ENCODE peak calls at places on chromosomes 2 and 18, in eight cellular contexts. One of them, this sample, is unnamed.

GRCh38 chr2:120545521-120546076 is 190.1 kb upstream of the GLI2 start:
- DNase-seq in AG04449: no peak
- DNase-seq in activated CD8-positive, alpha-beta T cell treated with anti-CD3 and anti-CD28 coated beads for 36 hours: no peak
- DNase-seq in ovary: no peak
- DNase-seq in D721Med: no peak
- DNase-seq in NB4: no peak
- DNase-seq in stomach: no peak
- DNase-seq in osteocyte: no peak
- DNase-seq in this sample: no peak

GRCh38 chr2:38526195-38526594 is 76.5 kb downstream of the HNRNPLL start:
- DNase-seq in D721Med: no peak
- DNase-seq in osteocyte: no peak
- DNase-seq in AG04449: no peak
- DNase-seq in ovary: no peak
- DNase-seq in stomach: no peak
- DNase-seq in NB4: no peak
- DNase-seq in activated CD8-positive, alpha-beta T cell treated with anti-CD3 and anti-CD28 coated beads for 36 hours: no peak
- DNase-seq in this sample: no peak

GRCh38 chr2:222423186-222423585 is 1.2 kb upstream of the SGPP2 start:
- DNase-seq in D721Med: no peak
- DNase-seq in NB4: no peak
- DNase-seq in ovary: no peak
- DNase-seq in activated CD8-positive, alpha-beta T cell treated with anti-CD3 and anti-CD28 coated beads for 36 hours: no peak
- DNase-seq in AG04449: no peak
- DNase-seq in osteocyte: no peak
- DNase-seq in stomach: no peak
- DNase-seq in this sample: no peak

GRCh38 chr2:70270323-70270722 is 12.4 kb downstream of the PCYOX1 start:
- DNase-seq in ovary: no peak
- DNase-seq in activated CD8-positive, alpha-beta T cell treated with anti-CD3 and anti-CD28 coated beads for 36 hours: no peak
- DNase-seq in D721Med: no peak
- DNase-seq in stomach: no peak
- DNase-seq in osteocyte: peak
- DNase-seq in AG04449: no peak
- DNase-seq in NB4: no peak
- DNase-seq in this sample: no peak

GRCh38 chr2:60283633-60284032 is 269.8 kb downstream of the BCL11A start:
- DNase-seq in D721Med: no peak
- DNase-seq in stomach: no peak
- DNase-seq in NB4: no peak
- DNase-seq in ovary: no peak
- DNase-seq in AG04449: no peak
- DNase-seq in activated CD8-positive, alpha-beta T cell treated with anti-CD3 and anti-CD28 coated beads for 36 hours: no peak
- DNase-seq in osteocyte: no peak
- DNase-seq in this sample: no peak

GRCh38 chr2:127909019-127909418 is 23.3 kb upstream of the AMMECR1L start:
- DNase-seq in D721Med: no peak
- DNase-seq in activated CD8-positive, alpha-beta T cell treated with anti-CD3 and anti-CD28 coated beads for 36 hours: no peak
- DNase-seq in AG04449: no peak
- DNase-seq in stomach: peak
- DNase-seq in osteocyte: no peak
- DNase-seq in ovary: no peak
- DNase-seq in NB4: no peak
- DNase-seq in this sample: no peak

GRCh38 chr2:175726213-175726612 is 275.9 kb downstream of the LNPK start:
- DNase-seq in AG04449: peak
- DNase-seq in D721Med: no peak
- DNase-seq in osteocyte: no peak
- DNase-seq in NB4: no peak
- DNase-seq in ovary: no peak
- DNase-seq in stomach: no peak
- DNase-seq in activated CD8-positive, alpha-beta T cell treated with anti-CD3 and anti-CD28 coated beads for 36 hours: no peak
- DNase-seq in this sample: no peak

GRCh38 chr2:127045792-127046501 is 61.0 kb downstream of the BIN1 start:
- DNase-seq in D721Med: no peak
- DNase-seq in NB4: no peak
- DNase-seq in activated CD8-positive, alpha-beta T cell treated with anti-CD3 and anti-CD28 coated beads for 36 hours: no peak
- DNase-seq in ovary: peak
- DNase-seq in AG04449: no peak
- DNase-seq in stomach: peak
- DNase-seq in osteocyte: peak
- DNase-seq in this sample: peak

GRCh38 chr2:45681675-45682074 is 30.2 kb downstream of the PRKCE start:
- DNase-seq in osteocyte: no peak
- DNase-seq in ovary: no peak
- DNase-seq in stomach: peak
- DNase-seq in AG04449: no peak
- DNase-seq in NB4: peak
- DNase-seq in D721Med: no peak
- DNase-seq in activated CD8-positive, alpha-beta T cell treated with anti-CD3 and anti-CD28 coated beads for 36 hours: peak
- DNase-seq in this sample: no peak

GRCh38 chr2:240905176-240905781 is 857 bp upstream of the CROCC2 start:
- DNase-seq in activated CD8-positive, alpha-beta T cell treated with anti-CD3 and anti-CD28 coated beads for 36 hours: no peak
- DNase-seq in osteocyte: no peak
- DNase-seq in D721Med: no peak
- DNase-seq in ovary: peak
- DNase-seq in AG04449: no peak
- DNase-seq in NB4: no peak
- DNase-seq in stomach: peak
- DNase-seq in this sample: no peak

GRCh38 chr18:50338676-50339075 is 36.2 kb upstream of the SKA1 start:
- DNase-seq in AG04449: no peak
- DNase-seq in stomach: no peak
- DNase-seq in ovary: no peak
- DNase-seq in activated CD8-positive, alpha-beta T cell treated with anti-CD3 and anti-CD28 coated beads for 36 hours: no peak
- DNase-seq in D721Med: no peak
- DNase-seq in NB4: no peak
- DNase-seq in osteocyte: no peak
- DNase-seq in this sample: no peak

DNA sequence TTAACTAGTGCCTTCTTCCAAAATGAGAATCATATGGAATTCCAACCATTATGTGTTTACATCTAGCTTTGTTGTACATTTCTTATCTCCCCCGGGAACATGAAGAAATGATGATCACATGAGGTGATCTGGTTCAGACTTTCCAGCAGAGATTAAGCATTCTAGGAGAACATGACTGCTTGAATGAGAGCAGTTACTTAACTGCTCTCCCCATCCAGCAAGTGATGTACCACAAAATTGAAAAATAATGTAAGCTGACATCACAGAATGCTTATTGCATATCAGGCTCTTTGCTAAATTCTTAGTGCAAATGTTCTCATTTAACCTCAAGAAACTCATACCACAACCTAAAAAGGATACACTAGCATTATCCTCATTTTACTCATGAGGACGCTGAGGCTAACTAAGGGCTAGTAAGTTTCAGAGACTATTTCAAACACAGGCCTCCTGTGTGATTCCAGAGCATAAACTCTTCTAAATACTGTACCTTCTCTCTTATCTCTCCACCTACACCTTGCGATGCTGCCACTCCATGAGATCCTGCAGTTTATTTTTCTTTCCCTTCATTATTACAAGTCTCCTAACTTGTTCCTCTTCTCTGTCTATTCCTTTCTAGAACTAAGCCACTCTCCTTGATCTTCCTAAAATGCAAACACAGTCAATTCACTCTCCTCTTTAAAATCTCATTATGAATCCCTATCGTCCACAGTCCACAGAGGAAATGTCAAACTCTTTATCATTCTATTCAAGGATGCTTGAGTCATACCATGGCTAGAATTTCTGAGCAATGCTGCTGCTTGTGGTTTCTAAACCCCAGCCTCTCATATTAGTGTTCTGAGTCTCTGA is 1224.8 kb upstream of the ZEB2 start:
- DNase-seq in osteocyte: no peak
- DNase-seq in activated CD8-positive, alpha-beta T cell treated with anti-CD3 and anti-CD28 coated beads for 36 hours: peak
- DNase-seq in NB4: peak
- DNase-seq in AG04449: peak
- DNase-seq in stomach: no peak
- DNase-seq in ovary: no peak
- DNase-seq in D721Med: no peak
- DNase-seq in this sample: no peak
- TF ChIP-seq CTCF in osteocyte: no peak
- TF ChIP-seq CTCF in activated CD8-positive, alpha-beta T cell treated with anti-CD3 and anti-CD28 coated beads for 36 hours: no peak
- TF ChIP-seq CTCF in NB4: no peak
- TF ChIP-seq CTCF in AG04449: no peak
- TF ChIP-seq CTCF in stomach: no peak
- TF ChIP-seq CTCF in ovary: no peak
- TF ChIP-seq CTCF in D721Med: no peak
- TF ChIP-seq CTCF in this sample: no peak

GRCh38 chr2:25204190-25204838 is 35.9 kb upstream of the POMC start:
- DNase-seq in stomach: no peak
- DNase-seq in ovary: no peak
- DNase-seq in NB4: no peak
- DNase-seq in osteocyte: no peak
- DNase-seq in D721Med: no peak
- DNase-seq in activated CD8-positive, alpha-beta T cell treated with anti-CD3 and anti-CD28 coated beads for 36 hours: peak
- DNase-seq in AG04449: no peak
- DNase-seq in this sample: no peak

GRCh38 chr2:25202290-25202689 is 33.9 kb upstream of the POMC start:
- DNase-seq in ovary: no peak
- DNase-seq in stomach: no peak
- DNase-seq in osteocyte: no peak
- DNase-seq in AG04449: no peak
- DNase-seq in D721Med: no peak
- DNase-seq in activated CD8-positive, alpha-beta T cell treated with anti-CD3 and anti-CD28 coated beads for 36 hours: no peak
- DNase-seq in NB4: no peak
- DNase-seq in this sample: no peak

GRCh38 chr2:25201794-25202193 is 33.4 kb upstream of the POMC start:
- DNase-seq in activated CD8-positive, alpha-beta T cell treated with anti-CD3 and anti-CD28 coated beads for 36 hours: no peak
- DNase-seq in D721Med: no peak
- DNase-seq in osteocyte: no peak
- DNase-seq in NB4: no peak
- DNase-seq in ovary: no peak
- DNase-seq in AG04449: no peak
- DNase-seq in stomach: no peak
- DNase-seq in this sample: no peak

GRCh38 chr2:25198209-25198525 is 29.8 kb upstream of the POMC start:
- DNase-seq in stomach: no peak
- DNase-seq in activated CD8-positive, alpha-beta T cell treated with anti-CD3 and anti-CD28 coated beads for 36 hours: no peak
- DNase-seq in NB4: no peak
- DNase-seq in D721Med: no peak
- DNase-seq in ovary: no peak
- DNase-seq in AG04449: no peak
- DNase-seq in osteocyte: no peak
- DNase-seq in this sample: no peak

GRCh38 chr2:25201265-25201664 is 32.9 kb upstream of the POMC start:
- DNase-seq in ovary: no peak
- DNase-seq in D721Med: no peak
- DNase-seq in NB4: no peak
- DNase-seq in stomach: no peak
- DNase-seq in osteocyte: no peak
- DNase-seq in activated CD8-positive, alpha-beta T cell treated with anti-CD3 and anti-CD28 coated beads for 36 hours: peak
- DNase-seq in AG04449: no peak
- DNase-seq in this sample: no peak
- TF ChIP-seq CTCF in ovary: no peak
- TF ChIP-seq CTCF in D721Med: no peak
- TF ChIP-seq CTCF in NB4: peak
- TF ChIP-seq CTCF in stomach: no peak
- TF ChIP-seq CTCF in osteocyte: peak
- TF ChIP-seq CTCF in activated CD8-positive, alpha-beta T cell treated with anti-CD3 and anti-CD28 coated beads for 36 hours: peak
- TF ChIP-seq CTCF in AG04449: peak
- TF ChIP-seq CTCF in this sample: no peak

DNA sequence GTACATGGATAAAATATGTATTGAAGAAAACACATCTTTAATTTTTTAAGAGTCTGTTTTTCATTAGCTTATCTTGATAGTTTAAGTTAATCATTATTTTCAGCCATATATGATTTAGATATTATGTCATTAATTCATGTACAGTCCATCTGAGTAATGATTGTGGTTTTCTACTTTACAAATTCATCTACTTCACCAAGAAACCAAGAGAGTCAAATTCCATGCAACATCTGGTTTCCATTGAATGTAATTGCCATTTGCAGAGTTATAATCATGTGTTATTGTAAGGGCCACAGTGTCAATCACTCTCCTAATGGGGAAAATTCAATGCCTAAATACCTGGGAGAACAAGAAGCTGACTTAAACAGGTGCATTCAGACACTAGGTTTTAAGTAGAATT is 217.2 kb upstream of the OSR1 start:
- DNase-seq in stomach: no peak
- DNase-seq in D721Med: no peak
- DNase-seq in osteocyte: no peak
- DNase-seq in NB4: no peak
- DNase-seq in ovary: no peak
- DNase-seq in activated CD8-positive, alpha-beta T cell treated with anti-CD3 and anti-CD28 coated beads for 36 hours: no peak
- DNase-seq in AG04449: no peak
- DNase-seq in this sample: no peak
- TF ChIP-seq CTCF in stomach: no peak
- TF ChIP-seq CTCF in D721Med: no peak
- TF ChIP-seq CTCF in osteocyte: no peak
- TF ChIP-seq CTCF in NB4: no peak
- TF ChIP-seq CTCF in ovary: no peak
- TF ChIP-seq CTCF in activated CD8-positive, alpha-beta T cell treated with anti-CD3 and anti-CD28 coated beads for 36 hours: no peak
- TF ChIP-seq CTCF in AG04449: no peak
- TF ChIP-seq CTCF in this sample: no peak

GRCh38 chr18:36296591-36297418 is 708 bp upstream of the FHOD3 start:
- DNase-seq in D721Med: peak
- DNase-seq in osteocyte: peak
- DNase-seq in AG04449: no peak
- DNase-seq in activated CD8-positive, alpha-beta T cell treated with anti-CD3 and anti-CD28 coated beads for 36 hours: peak
- DNase-seq in ovary: peak
- DNase-seq in stomach: no peak
- DNase-seq in NB4: peak
- DNase-seq in this sample: peak

GRCh38 chr18:36295214-36295613 is 2.3 kb upstream of the FHOD3 start:
- DNase-seq in activated CD8-positive, alpha-beta T cell treated with anti-CD3 and anti-CD28 coated beads for 36 hours: no peak
- DNase-seq in stomach: no peak
- DNase-seq in D721Med: no peak
- DNase-seq in NB4: no peak
- DNase-seq in ovary: no peak
- DNase-seq in AG04449: no peak
- DNase-seq in osteocyte: no peak
- DNase-seq in this sample: no peak

GRCh38 chr18:36295880-36296301 is 1.6 kb upstream of the FHOD3 start:
- DNase-seq in stomach: no peak
- DNase-seq in osteocyte: no peak
- DNase-seq in NB4: no peak
- DNase-seq in ovary: peak
- DNase-seq in activated CD8-positive, alpha-beta T cell treated with anti-CD3 and anti-CD28 coated beads for 36 hours: no peak
- DNase-seq in D721Med: peak
- DNase-seq in AG04449: no peak
- DNase-seq in this sample: no peak

GRCh38 chr18:36297419-36298112 is at the start of gene FHOD3:
- DNase-seq in ovary: peak
- DNase-seq in D721Med: peak
- DNase-seq in activated CD8-positive, alpha-beta T cell treated with anti-CD3 and anti-CD28 coated beads for 36 hours: peak
- DNase-seq in stomach: peak
- DNase-seq in osteocyte: no peak
- DNase-seq in AG04449: no peak
- DNase-seq in NB4: no peak
- DNase-seq in this sample: no peak

DNA sequence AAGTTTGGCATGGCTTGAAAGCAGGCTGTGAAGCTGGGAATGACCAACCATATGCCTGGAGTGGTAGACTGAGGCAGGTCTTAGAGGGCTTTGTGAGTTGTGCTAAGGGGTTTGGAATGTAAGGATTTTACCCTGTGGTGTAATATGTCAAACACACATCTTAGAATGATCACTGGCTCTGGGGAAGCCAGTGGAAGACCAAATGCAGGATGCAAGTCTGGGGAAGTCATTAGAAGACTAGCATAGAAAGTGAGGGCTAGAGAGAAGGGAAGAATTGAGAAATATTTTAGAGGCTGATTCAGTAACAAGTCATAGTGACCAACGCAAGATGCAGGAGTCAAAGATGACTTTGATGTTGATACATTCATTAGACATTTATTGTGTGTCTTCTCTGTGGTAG is 3.5 kb upstream of the FHOD3 start:
- DNase-seq in ovary: no peak
- DNase-seq in D721Med: no peak
- DNase-seq in stomach: no peak
- DNase-seq in activated CD8-positive, alpha-beta T cell treated with anti-CD3 and anti-CD28 coated beads for 36 hours: no peak
- DNase-seq in osteocyte: no peak
- DNase-seq in NB4: no peak
- DNase-seq in AG04449: no peak
- DNase-seq in this sample: no peak
- TF ChIP-seq CTCF in ovary: no peak
- TF ChIP-seq CTCF in D721Med: no peak
- TF ChIP-seq CTCF in stomach: no peak
- TF ChIP-seq CTCF in activated CD8-positive, alpha-beta T cell treated with anti-CD3 and anti-CD28 coated beads for 36 hours: no peak
- TF ChIP-seq CTCF in osteocyte: no peak
- TF ChIP-seq CTCF in NB4: no peak
- TF ChIP-seq CTCF in AG04449: no peak
- TF ChIP-seq CTCF in this sample: no peak

This sample was measured in coronary artery.